ENCODE peak calls at places on chromosomes 4 and X, in nine cellular contexts. S is uterus, Y is lower leg skin, Q is stomach, L is right atrium auricular region, M is fibroblast of lung, R is WERI-Rb-1, N is retinal pigment epithelial cell, I is right lobe of liver. D is an unnamed sample.
A peak's percentile ranks its signal among the peaks of the same experiment; 100 is the strongest.

GRCh38 chrX:129759576-129760061 is 20.1 kb upstream of the SASH3 start:
- DNase-seq in S (no peak), Y (no peak), Q (peak; percentile 54), L (no peak), M (peak; percentile 93), R (no peak), N (peak; percentile 29), I (peak; percentile 60), D (peak; percentile 76)

GRCh38 chr4:177079327-177079726 is 230.3 kb upstream of the NEIL3 start:
- DNase-seq in S (no peak), Y (no peak), Q (no peak), L (no peak), M (no peak), R (no peak), N (no peak), I (no peak), D (no peak)

GRCh38 chr4:152460488-152460887 is 75.4 kb downstream of the FBXW7 start:
- DNase-seq in S (no peak), Y (no peak), Q (no peak), L (no peak), M (peak; percentile 55), R (no peak), N (no peak), I (no peak), D (peak; percentile 83)

GRCh38 chr4:129355529-129355928 is 259.6 kb downstream of the C4orf33 start:
- DNase-seq in S (no peak), Y (no peak), Q (no peak), L (no peak), M (peak; percentile 37), R (no peak), N (no peak), I (no peak), D (no peak)

GRCh38 chr4:182338731-182339130 is 95.5 kb downstream of the TENM3 start:
- DNase-seq in S (no peak), Y (no peak), Q (no peak), L (no peak), M (peak; percentile 45), R (no peak), N (peak; percentile 51), I (no peak), D (peak; percentile 62)

GRCh38 chr4:6278801-6279197 is 9.1 kb downstream of the WFS1 start:
- DNase-seq in S (peak; percentile 82), Y (no peak), Q (no peak), L (peak; percentile 74), M (peak; percentile 79), R (no peak), N (no peak), I (no peak), D (no peak)

GRCh38 chr4:20464381-20464780 is 212.7 kb downstream of the SLIT2 start:
- DNase-seq in S (no peak), Y (no peak), Q (no peak), L (no peak), M (peak; percentile 79), R (no peak), N (no peak), I (no peak), D (peak; percentile 43)

GRCh38 chrX:148580016-148580415 is 79.6 kb downstream of the AFF2 start:
- DNase-seq in S (no peak), Y (no peak), Q (no peak), L (no peak), M (peak; percentile 46), R (no peak), N (no peak), I (no peak), D (peak; percentile 2)

GRCh38 chr4:88108747-88109122 is 49.7 kb downstream of the ABCG2 start:
- DNase-seq in S (no peak), Y (no peak), Q (no peak), L (no peak), M (peak; percentile 45), R (no peak), N (no peak), I (no peak), D (no peak)

GRCh38 chrX:106899276-106899675 is 3.9 kb downstream of the RIPPLY1 start:
- DNase-seq in S (no peak), Y (no peak), Q (no peak), L (no peak), M (peak; percentile 36), R (no peak), N (no peak), I (no peak), D (no peak)

GRCh38 chrX:17655232-17656034 is 81.9 kb upstream of the SCML1 start:
- DNase-seq in S (no peak), Y (no peak), Q (no peak), L (no peak), M (peak; percentile 32), R (peak; percentile 17), N (no peak), I (no peak), D (peak; percentile 4)

GRCh38 chrX:68872171-68872570 is 43.4 kb downstream of the EFNB1 start:
- DNase-seq in S (no peak), Y (no peak), Q (peak; percentile 36), L (no peak), M (no peak), R (no peak), N (no peak), I (no peak), D (no peak)

GRCh38 chrX:39653656-39654055 is 444.1 kb downstream of the BCOR start:
- DNase-seq in S (no peak), Y (no peak), Q (no peak), L (no peak), M (peak; percentile 40), R (peak; percentile 66), N (peak; percentile 72), I (no peak), D (peak; percentile 51)

GRCh38 chr4:64713256-64713840 is 304.1 kb upstream of the TECRL start:
- DNase-seq in S (no peak), Y (no peak), Q (no peak), L (no peak), M (peak; percentile 30), R (no peak), N (peak; percentile 5), I (no peak), D (peak; percentile 24)

GRCh38 chr4:74793757-74794340 is 474 bp downstream of the BTC start:
- DNase-seq in S (peak; percentile 21), Y (peak; percentile 85), Q (peak; percentile 84), L (no peak), M (peak; percentile 22), R (peak; percentile 86), N (peak; percentile 43), I (peak; percentile 92), D (no peak)
- TF ChIP-seq CTCF in S (no peak), Y (no peak), Q (no peak), L (no peak), M (peak; percentile 18), R (peak; percentile 84), N (peak; percentile 71), I (peak; percentile 27), D (peak; percentile 9)

GRCh38 chr4:114598191-114599121 is at the start of gene UGT8:
- DNase-seq in S (no peak), Y (no peak), Q (peak; percentile 86), L (no peak), M (peak; percentile 24), R (peak; percentile 95), N (no peak), I (no peak), D (peak; percentile 4)

GRCh38 chr4:114601304-114602052 is 2.9 kb downstream of the UGT8 start:
- DNase-seq in S (no peak), Y (no peak), Q (no peak), L (no peak), M (no peak), R (no peak), N (no peak), I (no peak), D (no peak)

GRCh38 chr4:114599231-114600065 is 841 bp downstream of the UGT8 start:
- DNase-seq in S (no peak), Y (peak; percentile 86), Q (peak; percentile 43), L (no peak), M (peak; percentile 12), R (peak; percentile 72), N (no peak), I (no peak), D (no peak)

GRCh38 chr4:114600672-114601071 is 2.1 kb downstream of the UGT8 start:
- DNase-seq in S (no peak), Y (no peak), Q (no peak), L (no peak), M (no peak), R (no peak), N (no peak), I (no peak), D (no peak)

DNA sequence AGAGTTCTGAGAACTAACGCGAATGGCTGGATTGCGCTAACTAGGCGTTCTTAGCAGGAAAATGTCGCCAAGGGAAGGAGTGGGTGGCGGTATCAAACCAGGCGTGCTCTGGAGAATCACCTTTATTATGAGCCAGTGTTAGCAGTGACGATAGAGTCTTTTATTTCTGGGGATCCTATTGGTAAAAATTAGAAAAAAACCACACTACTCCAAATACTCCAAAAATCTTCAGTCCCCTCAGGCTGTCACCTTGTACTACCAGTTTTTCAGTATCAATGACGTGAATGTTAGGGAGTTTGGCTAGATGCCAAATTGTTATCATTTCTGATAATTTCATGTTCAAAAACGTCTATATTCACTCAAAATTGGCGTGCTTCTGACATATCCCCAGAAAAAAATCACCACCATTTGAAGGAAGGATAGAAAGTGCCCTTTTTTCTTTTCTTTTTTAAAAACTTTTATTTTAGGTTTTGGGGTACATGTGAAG is 1.5 kb downstream of the UGT8 start:
- DNase-seq in S (no peak), Y (no peak), Q (no peak), L (no peak), M (no peak), R (no peak), N (no peak), I (no peak), D (no peak)
- H3K4me3 ChIP-seq in S (no peak overlapping the region), Y (no peak overlapping the region), Q (peak overlapping the region; percentile 55), L (no peak overlapping the region), M (peak overlapping the region; percentile 54), R (peak overlapping the region; percentile 83), N (peak overlapping the region; percentile 63), I (no peak overlapping the region), D (no peak overlapping the region)

DNA sequence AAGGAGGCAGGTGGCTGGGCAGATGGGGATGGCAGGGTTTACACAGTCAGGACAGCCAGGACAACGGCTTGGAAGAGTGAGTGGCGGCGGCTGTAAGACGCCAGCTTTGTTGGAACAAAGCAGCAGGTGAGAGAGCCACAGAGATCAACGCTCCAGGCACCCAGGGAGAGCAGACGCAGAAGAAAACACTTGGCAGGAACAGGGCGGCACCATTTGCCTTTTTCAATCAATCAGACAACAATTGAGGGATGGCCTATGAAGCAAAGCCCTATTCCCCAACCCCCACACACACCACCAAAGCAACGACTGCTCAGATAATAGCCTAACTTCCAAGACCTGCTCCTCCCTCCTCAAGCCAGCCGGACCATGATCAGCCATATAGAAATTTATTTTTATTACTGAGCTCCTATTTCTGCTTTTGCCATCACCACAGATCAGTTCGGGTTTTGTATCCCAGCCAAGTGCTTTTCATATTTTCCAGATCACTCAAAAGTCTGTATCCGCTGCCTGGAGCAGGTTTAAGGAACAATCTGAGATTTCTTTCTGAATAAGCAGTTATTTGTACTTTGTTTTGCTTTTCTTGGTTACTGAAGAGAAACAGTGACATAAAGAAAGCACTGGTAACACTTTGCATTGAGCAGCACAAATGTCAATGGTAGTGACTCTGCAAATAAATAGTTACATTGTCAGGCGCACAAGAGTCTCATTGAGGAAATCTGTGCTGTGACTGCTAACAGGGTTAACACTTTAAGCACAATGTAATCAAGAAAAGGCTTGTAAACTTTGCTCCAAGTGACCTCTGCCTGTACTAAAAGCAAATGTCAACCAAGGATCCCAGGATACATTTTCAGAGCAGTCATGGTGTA is 81.8 kb upstream of the RBPJ start:
- DNase-seq in S (no peak), Y (no peak), Q (no peak), L (no peak), M (peak; percentile 72), R (peak; percentile 98), N (peak; percentile 35), I (no peak), D (peak; percentile 56)
- TF ChIP-seq CTCF in S (no peak), Y (no peak), Q (no peak), L (no peak), M (no peak), R (no peak), N (no peak), I (no peak), D (no peak)

GRCh38 chr4:105710678-105711077 is 2.1 kb downstream of the GSTCD start:
- DNase-seq in S (no peak), Y (no peak), Q (no peak), L (no peak), M (peak; percentile 2), R (peak; percentile 39), N (peak; percentile 81), I (no peak), D (no peak)
- H3K4me3 ChIP-seq in S (no peak overlapping the region), Y (no peak overlapping the region), Q (no peak overlapping the region), L (no peak overlapping the region), M (peak overlapping the region; percentile 30), R (peak overlapping the region; percentile 94), N (peak overlapping the region; percentile 5), I (no peak overlapping the region), D (no peak overlapping the region)

D was measured in AG10803.